ENCODE peak calls at places on chromosomes 12 and 14, in six cellular contexts. S is HepG2, H is HCT116, T is K562, A is GM12878, F is H1. U is an unnamed sample.

GRCh38 chr12:119942386-119942785 is 46.6 kb upstream of the BICDL1 start:
- DNase-seq in A (no peak), F (no peak), H (no peak), S (no peak), T (no peak), U (no peak)

GRCh38 chr12:42238240-42239140 is at the start of gene YAF2:
- DNase-seq in S (peak), F (no peak), T (peak), A (peak), H (peak), U (peak)

GRCh38 chr12:29350080-29350479 is 30.9 kb downstream of the ERGIC2 start:
- DNase-seq in A (no peak), F (no peak), H (no peak), T (no peak), S (peak), U (no peak)

GRCh38 chr12:63916561-63917476 is 72.3 kb downstream of the SRGAP1 start:
- DNase-seq in H (no peak), F (no peak), T (no peak), S (no peak), A (no peak), U (no peak)

GRCh38 chr14:92093320-92093719 is 13.1 kb downstream of the ATXN3 start:
- DNase-seq in F (no peak), A (no peak), T (no peak), S (no peak), H (no peak), U (no peak)

GRCh38 chr14:50762001-50762930 is 68.7 kb downstream of the NIN start:
- DNase-seq in S (no peak), F (no peak), T (no peak), H (no peak), A (no peak), U (no peak)

GRCh38 chr12:3137814-3138445 is 60.8 kb downstream of the TSPAN9 start:
- DNase-seq in S (no peak), T (no peak), A (no peak), F (no peak), H (no peak), U (no peak)

GRCh38 chr12:14326699-14327098 is 38.8 kb upstream of the ATF7IP start:
- DNase-seq in S (no peak), H (no peak), F (no peak), A (no peak), T (no peak), U (no peak)

GRCh38 chr12:48924617-48925217 is 575 bp downstream of the FKBP11 start:
- DNase-seq in H (no peak), T (no peak), F (peak), A (peak), S (no peak), U (no peak)

GRCh38 chr12:16939871-16940306 is 333.9 kb upstream of the LMO3 start:
- DNase-seq in S (peak), A (peak), T (peak), H (peak), F (peak), U (peak)

GRCh38 chr14:105019861-105020814 is 745 bp downstream of the CDCA4 start:
- DNase-seq in S (no peak), A (no peak), H (no peak), F (no peak), T (no peak), U (no peak)
- TF ChIP-seq YY1 in S (no peak), A (peak), H (no peak), F (no peak), T (no peak), U (no peak)

GRCh38 chr14:95044463-95045254 is 112.7 kb downstream of the DICER1 start:
- DNase-seq in A (no peak), H (no peak), F (no peak), S (no peak), T (peak), U (no peak)
- TF ChIP-seq ZNF274 in A (no peak), H (no peak), F (no peak), S (no peak), T (no peak), U (no peak)

DNA sequence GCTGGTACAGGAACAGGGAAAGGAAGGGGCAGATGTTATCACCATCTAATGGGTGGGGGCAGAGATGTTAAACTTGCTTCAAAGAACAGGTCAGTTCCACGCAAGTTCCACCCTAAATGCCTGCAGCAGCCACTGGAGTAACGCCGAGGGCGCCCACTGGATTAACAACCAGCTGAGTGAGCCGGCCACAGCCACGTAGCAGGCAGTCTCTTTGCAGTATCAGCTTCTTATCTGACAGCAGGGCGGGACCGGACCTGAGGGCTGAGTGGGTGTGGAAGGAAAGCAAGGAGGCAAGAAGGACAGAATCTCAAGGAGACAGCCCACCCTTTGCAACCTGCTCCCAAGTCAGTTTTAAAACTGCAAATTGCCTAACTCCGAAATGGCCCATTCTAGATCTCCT is 38.4 kb upstream of the FOXN3 start:
- DNase-seq in H (no peak), S (no peak), F (no peak), T (no peak), A (no peak), U (no peak)
- TF ChIP-seq YY1 in H (no peak), S (no peak), F (no peak), T (no peak), A (no peak), U (no peak)

DNA sequence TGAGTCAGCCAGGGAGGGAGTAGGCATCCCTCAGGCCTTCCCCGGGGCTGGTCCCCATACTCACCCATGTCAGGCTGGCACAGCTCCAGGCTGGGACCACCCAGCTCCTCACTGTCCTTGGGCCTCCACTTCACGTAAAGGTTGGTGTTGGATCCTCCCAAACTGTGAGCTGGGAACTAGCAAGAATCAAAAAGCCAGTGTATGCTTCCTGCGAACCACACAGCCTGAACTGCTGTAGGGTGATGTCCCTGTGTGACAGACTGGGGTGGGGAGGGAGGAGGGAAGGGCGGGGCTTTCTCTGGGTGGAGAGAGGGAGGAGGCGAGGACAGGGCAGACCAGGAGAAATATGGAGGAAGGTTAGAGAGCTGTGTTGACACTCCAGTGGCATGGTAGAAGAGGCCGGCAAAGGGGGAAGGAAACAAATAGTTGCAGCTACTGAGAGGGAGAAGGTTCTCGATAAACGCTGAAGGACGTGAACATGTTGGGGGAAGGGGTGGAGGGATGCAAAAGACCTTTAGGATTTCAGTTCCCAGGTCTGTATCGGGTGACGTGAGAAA is 6.1 kb upstream of the BAZ2A start:
- DNase-seq in S (peak), H (peak), A (peak), T (peak), F (no peak), U (no peak)
- TF ChIP-seq ZNF274 in S (no peak), H (no peak), A (no peak), T (no peak), F (no peak), U (no peak)

GRCh38 chr14:90624732-90625444 is 191.3 kb downstream of the TTC7B start:
- DNase-seq in H (no peak), S (peak), F (no peak), A (no peak), T (no peak), U (no peak)
- TF ChIP-seq YY1 in H (no peak), S (peak), F (peak), A (no peak), T (no peak), U (no peak)

DNA sequence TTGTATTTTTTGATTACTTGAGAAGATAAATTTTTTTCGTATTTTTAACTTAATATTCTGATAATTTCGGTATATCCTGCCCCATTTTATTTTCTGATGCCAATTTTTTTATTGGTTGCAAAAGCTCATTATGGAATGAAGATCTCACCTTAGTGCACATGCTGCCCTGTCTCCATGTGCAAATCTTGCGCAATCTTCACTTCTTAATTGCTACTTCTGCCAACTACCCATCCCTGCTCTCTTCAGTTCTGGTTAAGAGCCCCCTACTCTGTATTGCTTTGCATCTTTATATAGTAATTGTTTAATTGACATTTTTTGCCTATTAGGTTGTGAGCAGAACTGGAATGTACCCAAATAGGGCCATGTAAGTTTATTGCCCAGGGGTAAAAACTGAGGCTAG is 20.5 kb upstream of the LRRK2 start:
- DNase-seq in T (no peak), A (no peak), S (no peak), H (no peak), F (no peak), U (no peak)
- TF ChIP-seq ZNF274 in T (no peak), A (no peak), S (no peak), H (no peak), F (no peak), U (no peak)

DNA sequence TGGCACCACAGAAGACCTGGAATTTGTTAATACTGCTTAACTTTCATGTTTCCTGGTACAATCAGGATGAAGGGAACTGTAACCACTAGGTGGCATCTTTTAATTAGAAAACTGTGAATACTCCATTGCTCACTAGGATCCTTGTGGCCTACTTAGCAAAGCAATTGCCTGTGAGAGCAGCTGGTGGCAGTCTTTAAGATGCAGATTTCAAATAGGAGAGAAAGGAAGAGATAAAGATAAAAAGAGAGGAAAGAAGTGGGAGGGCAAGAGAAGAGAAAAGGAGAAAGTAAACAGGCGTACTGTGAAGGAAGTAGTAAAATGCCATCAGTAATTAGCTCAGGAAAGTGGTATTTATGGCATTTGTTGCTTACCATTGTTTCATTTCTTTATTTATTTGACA is 114.5 kb downstream of the RAD51B start:
- DNase-seq in F (peak), A (peak), T (peak), S (peak), H (peak), U (peak)
- TF ChIP-seq YY1 in F (peak), A (peak), T (no peak), S (no peak), H (peak), U (no peak)

DNA sequence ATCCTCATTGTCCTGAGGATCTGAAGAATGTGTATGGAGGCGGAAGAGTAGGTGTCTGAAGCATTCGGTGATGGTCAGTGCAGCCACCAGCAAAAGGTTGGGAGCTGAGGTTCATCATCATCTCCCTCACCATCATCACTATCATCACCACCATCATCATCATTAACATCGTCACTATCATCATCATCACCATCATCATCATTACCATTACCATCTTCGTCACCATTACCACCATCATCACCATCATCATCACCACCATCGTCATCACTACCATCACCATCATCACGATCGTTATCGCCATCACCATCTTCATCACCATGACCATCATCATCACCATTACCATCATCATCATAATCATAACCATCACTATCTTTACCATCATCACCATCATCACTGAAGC is 90.8 kb upstream of the TMEM132D start:
- DNase-seq in T (no peak), S (no peak), F (no peak), A (no peak), H (no peak), U (no peak)
- TF ChIP-seq ZNF274 in T (no peak), S (no peak), F (no peak), A (no peak), H (no peak), U (no peak)

DNA sequence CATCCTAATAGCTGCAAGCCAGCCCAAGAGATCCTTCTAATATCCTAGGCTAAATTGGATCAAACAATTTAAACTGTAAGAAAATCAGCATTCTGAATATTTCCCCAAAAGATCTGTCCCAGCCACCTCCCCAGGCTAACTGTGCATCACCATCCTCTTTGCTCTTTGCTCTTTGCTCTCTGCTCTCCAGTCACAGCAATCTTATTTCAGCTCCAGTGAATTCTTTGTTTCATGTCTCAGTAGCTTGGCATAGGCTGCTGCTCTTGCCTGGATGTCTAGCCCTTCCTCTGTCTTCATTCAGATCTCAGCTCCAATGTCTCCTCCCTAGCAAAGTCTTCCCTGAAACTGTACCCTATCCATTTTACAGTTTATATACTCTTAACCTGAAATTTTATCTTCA is 399.8 kb upstream of the USP15 start:
- DNase-seq in S (no peak), F (no peak), A (no peak), T (no peak), H (no peak), U (no peak)
- TF ChIP-seq YY1 in S (no peak), F (no peak), A (no peak), T (no peak), H (no peak), U (no peak)